ENCODE peak calls at places on chromosome 9, in five cellular contexts. E is tibial nerve, H is endothelial cell, A is cardiac fibroblast, F is colonic mucosa. R is an unnamed sample.

GRCh38 chr9:22528485-22528884 is 81.9 kb downstream of the DMRTA1 start:
- DNase-seq in E (no peak), F (no peak), H (no peak), A (peak), R (no peak)

GRCh38 chr9:134165357-134166315 is 1.3 kb upstream of the RNU6ATAC start:
- DNase-seq in F (no peak), A (peak), E (no peak), H (no peak), R (no peak)

GRCh38 chr9:99576002-99576401 is 245.7 kb upstream of the NR4A3 start:
- DNase-seq in E (no peak), F (no peak), A (no peak), H (no peak), R (no peak)

GRCh38 chr9:16213781-16214515 is 656.5 kb downstream of the BNC2 start:
- DNase-seq in A (peak), H (no peak), E (peak), F (peak), R (no peak)

GRCh38 chr9:22683393-22684075 is 236.9 kb downstream of the DMRTA1 start:
- DNase-seq in E (no peak), F (no peak), A (peak), H (no peak), R (no peak)

GRCh38 chr9:108972626-108973209 is 38.5 kb downstream of the ABITRAM start:
- DNase-seq in E (no peak), A (peak), F (no peak), H (no peak), R (no peak)

GRCh38 chr9:35618854-35619799 is 914 bp upstream of the CD72 start:
- DNase-seq in H (no peak), A (peak), E (no peak), F (no peak), R (no peak)

GRCh38 chr9:126700296-126700695 is 86.6 kb downstream of the LMX1B start:
- DNase-seq in E (no peak), H (peak), A (no peak), F (no peak), R (no peak)

GRCh38 chr9:135381911-135382310 is 97.7 kb upstream of the PPP1R26 start:
- DNase-seq in F (no peak), H (no peak), E (no peak), A (no peak), R (no peak)

GRCh38 chr9:36928670-36929349 is 105.3 kb downstream of the PAX5 start:
- DNase-seq in H (no peak), E (no peak), F (no peak), A (peak), R (no peak)

GRCh38 chr9:35726876-35727438 is 5.0 kb downstream of the TLN1 start:
- DNase-seq in E (no peak), A (peak), F (no peak), H (no peak), R (no peak)

GRCh38 chr9:3962467-3962866 is 337.4 kb downstream of the GLIS3 start:
- DNase-seq in F (no peak), E (no peak), H (no peak), A (peak), R (no peak)

GRCh38 chr9:113635586-113635985 is 172.1 kb downstream of the RGS3 start:
- DNase-seq in A (no peak), E (no peak), H (no peak), F (no peak), R (no peak)

GRCh38 chr9:83596899-83597504 is 25.9 kb upstream of the IDNK start:
- DNase-seq in F (peak), A (peak), H (peak), E (peak), R (peak)

GRCh38 chr9:121658166-121658565 is 6.7 kb downstream of the DAB2IP start:
- DNase-seq in A (no peak), E (no peak), H (no peak), F (no peak), R (no peak)

GRCh38 chr9:71209890-71210289 is 88.5 kb upstream of the TRPM3 start:
- DNase-seq in E (no peak), H (no peak), F (no peak), A (no peak), R (no peak)

GRCh38 chr9:15485836-15486678 is 24.7 kb downstream of the PSIP1 start:
- DNase-seq in A (peak), F (no peak), H (no peak), E (peak), R (no peak)

GRCh38 chr9:129458155-129458661 is 162.7 kb downstream of the C9orf50 start:
- DNase-seq in H (no peak), F (no peak), E (no peak), A (no peak), R (no peak)

GRCh38 chr9:92482336-92482735 is at the start of gene ASPN:
- DNase-seq in A (peak), E (no peak), F (no peak), H (no peak), R (no peak)

GRCh38 chr9:92669527-92669889 is 423 bp downstream of the IPPK start:
- DNase-seq in E (no peak), F (peak), H (peak), A (no peak), R (peak)

GRCh38 chr9:114898741-114899140 is 31.6 kb downstream of the TNFSF8 start:
- DNase-seq in A (no peak), E (no peak), F (peak), H (no peak), R (no peak)

GRCh38 chr9:70945301-70945700 is 176.1 kb downstream of the TRPM3 start:
- DNase-seq in H (no peak), F (no peak), E (no peak), A (no peak), R (no peak)

GRCh38 chr9:93110400-93110855 is 14.4 kb downstream of the CARD19 start:
- DNase-seq in F (no peak), A (no peak), E (no peak), H (no peak), R (no peak)

GRCh38 chr9:4141201-4141750 is 158.6 kb downstream of the GLIS3 start:
- DNase-seq in H (no peak), F (no peak), A (no peak), E (no peak), R (no peak)

GRCh38 chr9:1151691-1152090 is 101.5 kb downstream of the DMRT2 start:
- DNase-seq in A (no peak), E (no peak), F (no peak), H (no peak), R (no peak)

GRCh38 chr9:115649991-115650472 is 503.6 kb upstream of the PAPPA start:
- DNase-seq in F (peak), E (peak), H (no peak), A (peak), R (no peak)

GRCh38 chr9:88025411-88026132 is 51.2 kb upstream of the CDK20 start:
- DNase-seq in F (no peak), H (no peak), A (no peak), E (no peak), R (no peak)

GRCh38 chr9:133347515-133347984 is 381 bp downstream of the MED22 start:
- DNase-seq in A (peak), F (peak), E (peak), H (peak), R (no peak)

GRCh38 chr9:7169717-7170348 is 412.1 kb downstream of the KDM4C start:
- DNase-seq in E (no peak), F (no peak), H (no peak), A (peak), R (no peak)

GRCh38 chr9:105187781-105188180 is 56.7 kb upstream of the SLC44A1 start:
- DNase-seq in E (no peak), F (no peak), A (peak), H (no peak), R (no peak)

GRCh38 chr9:15722888-15723287 is 170.0 kb downstream of the CCDC171 start:
- DNase-seq in A (no peak), F (no peak), H (no peak), E (no peak), R (no peak)

GRCh38 chr9:33946779-33947535 is 101.7 kb downstream of the UBAP2 start:
- DNase-seq in F (no peak), H (no peak), E (no peak), A (peak), R (no peak)

GRCh38 chr9:98795970-98796363 is 388 bp downstream of the ANKS6 start:
- DNase-seq in H (peak), F (peak), E (no peak), A (no peak), R (no peak)

GRCh38 chr9:83572524-83572923 is 34.3 kb upstream of the FRMD3 start:
- DNase-seq in H (no peak), E (peak), A (peak), F (no peak), R (no peak)

GRCh38 chr9:36864491-36865410 is 169.3 kb downstream of the PAX5 start:
- DNase-seq in E (no peak), H (no peak), F (no peak), A (no peak), R (no peak)

GRCh38 chr9:134960701-134961181 is 43.0 kb upstream of the FCN1 start:
- DNase-seq in F (no peak), E (no peak), H (no peak), A (no peak), R (no peak)

GRCh38 chr9:72524820-72525539 is 3.6 kb downstream of the TMC1 start:
- DNase-seq in A (peak), H (no peak), F (peak), E (no peak), R (no peak)

GRCh38 chr9:63816742-63817621 is 1468.0 kb downstream of the FOXD4L5 start:
- DNase-seq in E (peak), H (peak), A (peak), F (peak), R (peak)

GRCh38 chr9:83336696-83337095 is 201.5 kb downstream of the FRMD3 start:
- DNase-seq in H (no peak), A (no peak), E (no peak), F (no peak), R (no peak)

GRCh38 chr9:38362912-38363588 is 29.5 kb upstream of the ALDH1B1 start:
- DNase-seq in F (no peak), A (peak), H (peak), E (peak), R (no peak)

GRCh38 chr9:110429453-110429852 is 91.8 kb upstream of the TXNDC8 start:
- DNase-seq in E (no peak), F (no peak), H (no peak), A (no peak), R (no peak)

GRCh38 chr9:110427497-110428104 is 89.9 kb upstream of the TXNDC8 start:
- DNase-seq in E (peak), H (peak), A (peak), F (peak), R (peak)

DNA sequence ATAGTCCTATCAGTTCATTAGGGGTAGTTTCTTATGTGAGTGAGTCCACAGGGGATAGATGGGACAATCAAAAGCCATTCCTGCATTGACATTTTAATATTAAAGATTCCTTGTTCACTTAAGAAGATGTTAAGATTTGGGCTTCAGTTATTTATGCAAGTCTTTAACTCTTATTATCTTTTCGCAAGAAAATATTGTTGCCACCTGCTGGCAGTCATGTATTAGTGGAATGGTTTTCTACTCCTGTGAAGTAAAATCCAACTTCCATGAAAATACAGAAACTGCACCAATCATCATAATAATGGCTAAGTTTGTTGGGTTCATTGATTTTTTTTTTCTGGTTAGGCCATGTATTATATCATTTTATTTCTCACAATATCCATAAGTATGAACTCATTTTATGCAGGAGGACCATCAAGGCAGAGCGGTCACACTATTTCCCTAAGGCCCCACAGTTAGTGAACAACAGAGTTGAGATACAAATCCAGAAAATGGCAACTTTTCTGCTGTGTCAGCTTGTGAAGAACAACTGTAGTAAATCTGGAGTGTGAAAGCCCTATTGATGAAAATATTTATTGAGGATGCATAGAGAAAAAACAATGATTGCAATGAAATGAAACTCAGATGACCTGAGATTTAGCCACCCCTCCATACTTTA is 88.5 kb upstream of the TXNDC8 start:
- DNase-seq in E (no peak), A (peak), F (no peak), H (no peak), R (no peak)
- TF ChIP-seq CTCF in E (no peak), A (no peak), F (peak), H (peak), R (peak)

DNA sequence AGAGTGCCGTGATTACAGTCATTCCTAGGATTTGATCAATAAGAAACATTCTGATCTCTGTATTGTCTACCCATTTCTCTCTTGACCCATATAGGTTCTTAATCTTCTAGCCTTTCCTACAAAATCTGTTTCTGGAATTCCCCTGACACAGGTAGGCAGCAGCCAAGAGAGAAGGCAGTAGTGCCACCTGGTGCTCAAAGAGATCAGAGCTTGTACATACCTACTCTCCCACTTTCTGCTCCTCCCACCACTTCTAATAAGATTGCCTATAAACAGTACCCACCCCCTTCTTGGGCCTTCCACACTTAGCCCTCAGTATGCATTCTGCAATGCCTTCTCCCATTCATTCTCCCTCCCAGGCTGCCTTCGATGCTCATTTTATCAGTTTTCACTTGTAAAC is 117.4 kb upstream of the RORB start:
- DNase-seq in A (no peak), E (no peak), F (no peak), H (peak), R (no peak)
- TF ChIP-seq CTCF in A (no peak), E (no peak), F (no peak), H (no peak), R (peak)

GRCh38 chr9:78115073-78115472 is 83.5 kb upstream of the GNAQ start:
- DNase-seq in F (no peak), A (no peak), E (no peak), H (peak), R (no peak)
- TF ChIP-seq CTCF in F (no peak), A (peak), E (no peak), H (peak), R (peak)

DNA sequence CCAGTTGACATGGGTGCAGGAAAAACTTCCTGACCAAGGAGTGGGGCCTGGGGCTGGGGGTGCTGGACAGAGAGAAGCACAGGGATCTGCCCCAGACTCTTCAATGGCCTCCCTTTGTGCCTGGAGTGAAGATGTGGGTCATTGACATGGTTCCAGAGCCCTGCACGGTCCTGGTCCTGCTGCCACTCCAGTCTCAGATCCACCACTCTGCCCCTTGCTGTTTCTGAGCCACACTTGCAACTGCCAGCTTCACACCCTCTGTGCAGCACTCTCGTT is 10.1 kb downstream of the PIP5K1B start:
- DNase-seq in E (no peak), H (no peak), F (no peak), A (no peak), R (no peak)
- TF ChIP-seq CTCF in E (no peak), H (no peak), F (no peak), A (no peak), R (no peak)

GRCh38 chr9:127943746-127944145 is 6.1 kb upstream of the DPM2 start:
- DNase-seq in A (peak), E (peak), H (peak), F (peak), R (peak)

GRCh38 chr9:127943011-127943662 is 5.5 kb upstream of the DPM2 start:
- DNase-seq in A (no peak), E (no peak), H (no peak), F (no peak), R (no peak)

GRCh38 chr9:127941062-127941925 is 3.6 kb upstream of the DPM2 start:
- DNase-seq in H (no peak), E (no peak), F (no peak), A (no peak), R (no peak)

GRCh38 chr9:127940598-127940997 is 2.9 kb upstream of the DPM2 start:
- DNase-seq in A (no peak), H (no peak), F (no peak), E (no peak), R (no peak)

GRCh38 chr9:127942152-127943010 is 4.7 kb upstream of the DPM2 start:
- DNase-seq in A (peak), H (peak), F (no peak), E (no peak), R (no peak)
- TF ChIP-seq CTCF in A (peak), H (peak), F (peak), E (peak), R (peak)

GRCh38 chr9:79637180-79637925 is 65.6 kb downstream of the TLE4 start:
- DNase-seq in A (no peak), E (no peak), H (no peak), F (no peak), R (no peak)
- TF ChIP-seq CTCF in A (no peak), E (no peak), H (no peak), F (no peak), R (no peak)

DNA sequence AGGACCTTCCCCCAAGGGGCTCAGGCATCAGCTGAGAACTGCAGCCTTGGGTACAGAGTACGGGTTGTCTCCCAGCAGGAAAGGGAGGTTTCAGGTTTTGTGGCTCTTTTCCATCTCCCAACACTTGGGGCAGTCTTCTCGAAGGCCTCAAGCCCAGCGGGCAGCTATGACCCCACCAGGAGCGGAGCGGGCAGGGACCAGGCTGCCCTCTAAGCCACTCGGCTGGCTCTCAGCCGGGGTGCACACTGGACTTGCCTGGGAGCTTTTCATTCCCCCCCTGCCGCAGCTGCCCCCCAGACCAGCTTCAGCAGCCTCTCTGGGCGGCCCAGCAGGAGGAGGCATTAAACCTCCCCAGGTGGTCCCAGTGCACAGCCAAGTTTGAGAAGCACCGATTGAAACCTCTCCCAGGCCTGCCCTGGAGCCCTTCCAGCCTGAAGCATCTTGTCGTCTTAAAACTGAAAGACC is 20.8 kb downstream of the NTNG2 start:
- DNase-seq in A (peak), F (no peak), E (no peak), H (peak), R (no peak)
- TF ChIP-seq CTCF in A (peak), F (no peak), E (no peak), H (no peak), R (no peak)

R was measured in mesothelial cell of epicardium.